ENCODE peak calls at places on chromosome 12, in four cellular contexts. K is K562, V is HCT116, E is HepG2. W is an unnamed sample.

GRCh38 chr12:53044052-53044581 is 5.7 kb upstream of the TNS2 start:
- DNase-seq in K (peak; percentile 11), V (no peak), E (peak; percentile 72), W (no peak)

GRCh38 chr12:27524839-27525238 is 833 bp downstream of the PPFIBP1 start:
- DNase-seq in K (no peak), V (no peak), E (no peak), W (no peak)

GRCh38 chr12:110931315-110931728 is 10.9 kb upstream of the MYL2 start:
- DNase-seq in K (no peak), V (no peak), E (no peak), W (no peak)

GRCh38 chr12:15522574-15523187 is 200.4 kb downstream of the PTPRO start:
- DNase-seq in K (no peak), V (peak; percentile 36), E (peak; percentile 38), W (no peak)

GRCh38 chr12:111440152-111440551 is 34.4 kb downstream of the SH2B3 start:
- DNase-seq in K (no peak), V (no peak), E (no peak), W (no peak)

GRCh38 chr12:51779876-51780275 is 68.6 kb downstream of the FIGNL2 start:
- DNase-seq in K (no peak), V (no peak), E (no peak), W (no peak)

GRCh38 chr12:109625131-109625559 is 51.6 kb downstream of the MVK start:
- DNase-seq in K (peak; percentile 30), V (peak; percentile 31), E (no peak), W (no peak)

GRCh38 chr12:85036241-85036707 is at the start of the genes LRRIQ1 and TSPAN19:
- DNase-seq in K (no peak), V (peak; percentile 70), E (peak; percentile 54), W (peak; percentile 39)

GRCh38 chr12:104465379-104465778 is 8.6 kb downstream of the CHST11 start:
- DNase-seq in K (no peak), V (no peak), E (no peak), W (no peak)

GRCh38 chr12:53223391-53224267 is 8.4 kb downstream of the RARG start:
- DNase-seq in K (peak; percentile 42), V (no peak), E (no peak), W (no peak)

GRCh38 chr12:91432079-91432478 is 249.5 kb upstream of the DCN start:
- DNase-seq in K (no peak), V (no peak), E (no peak), W (no peak)

GRCh38 chr12:103397536-103397935 is 98.2 kb downstream of the C12orf42 start:
- DNase-seq in K (no peak), V (no peak), E (no peak), W (no peak)

GRCh38 chr12:76764856-76765255 is 941 bp downstream of the ZDHHC17 start:
- DNase-seq in K (no peak), V (no peak), E (peak; percentile 4), W (no peak)

DNA sequence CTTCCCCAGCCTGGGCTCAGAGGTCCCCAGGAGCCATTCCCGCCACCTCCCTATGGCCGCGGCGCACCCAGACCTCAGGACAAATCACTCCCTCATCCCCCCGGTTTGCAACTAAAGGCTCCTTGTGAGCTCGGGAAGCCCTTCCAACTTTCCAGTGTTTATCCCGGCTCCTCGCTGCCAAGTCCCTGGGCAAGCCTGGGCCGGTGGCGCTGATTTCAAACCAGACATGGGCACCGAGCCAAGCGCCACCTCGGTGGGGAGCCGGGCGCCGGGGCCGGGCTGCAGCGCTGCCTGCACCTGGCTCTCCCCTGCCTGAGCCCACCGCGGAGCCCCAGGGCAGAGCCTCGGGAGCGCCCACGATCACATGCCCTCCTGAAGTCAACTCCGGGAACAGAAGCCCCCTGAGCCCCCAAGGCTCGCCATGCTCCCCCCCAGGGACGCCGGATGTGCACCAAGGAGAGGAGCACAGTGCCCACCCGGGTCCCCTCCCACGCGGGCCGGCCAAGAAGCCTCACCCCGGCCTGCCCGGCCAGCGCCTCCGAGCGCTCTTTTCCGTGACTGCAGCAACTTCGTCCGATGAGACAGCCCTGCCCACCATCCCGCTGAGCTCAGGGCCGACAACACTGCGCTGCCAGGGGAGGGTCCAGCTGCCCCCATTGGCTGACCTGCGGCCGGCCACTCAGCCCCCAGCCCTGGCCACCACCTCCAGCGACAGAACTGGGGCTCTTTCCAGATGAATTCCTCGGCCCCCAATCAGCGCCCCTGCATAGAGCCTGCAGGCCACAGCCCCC is 50.0 kb downstream of the NCOR2 start:
- DNase-seq in K (no peak), V (no peak), E (no peak), W (no peak)
- TF ChIP-seq TCF7L2 in K (no peak), V (no peak), E (no peak), W (no peak)

GRCh38 chr12:82412246-82412645 is 53.9 kb downstream of the METTL25 start:
- DNase-seq in K (no peak), V (no peak), E (no peak), W (no peak)
- TF ChIP-seq TCF7L2 in K (no peak), V (no peak), E (no peak), W (no peak)

DNA sequence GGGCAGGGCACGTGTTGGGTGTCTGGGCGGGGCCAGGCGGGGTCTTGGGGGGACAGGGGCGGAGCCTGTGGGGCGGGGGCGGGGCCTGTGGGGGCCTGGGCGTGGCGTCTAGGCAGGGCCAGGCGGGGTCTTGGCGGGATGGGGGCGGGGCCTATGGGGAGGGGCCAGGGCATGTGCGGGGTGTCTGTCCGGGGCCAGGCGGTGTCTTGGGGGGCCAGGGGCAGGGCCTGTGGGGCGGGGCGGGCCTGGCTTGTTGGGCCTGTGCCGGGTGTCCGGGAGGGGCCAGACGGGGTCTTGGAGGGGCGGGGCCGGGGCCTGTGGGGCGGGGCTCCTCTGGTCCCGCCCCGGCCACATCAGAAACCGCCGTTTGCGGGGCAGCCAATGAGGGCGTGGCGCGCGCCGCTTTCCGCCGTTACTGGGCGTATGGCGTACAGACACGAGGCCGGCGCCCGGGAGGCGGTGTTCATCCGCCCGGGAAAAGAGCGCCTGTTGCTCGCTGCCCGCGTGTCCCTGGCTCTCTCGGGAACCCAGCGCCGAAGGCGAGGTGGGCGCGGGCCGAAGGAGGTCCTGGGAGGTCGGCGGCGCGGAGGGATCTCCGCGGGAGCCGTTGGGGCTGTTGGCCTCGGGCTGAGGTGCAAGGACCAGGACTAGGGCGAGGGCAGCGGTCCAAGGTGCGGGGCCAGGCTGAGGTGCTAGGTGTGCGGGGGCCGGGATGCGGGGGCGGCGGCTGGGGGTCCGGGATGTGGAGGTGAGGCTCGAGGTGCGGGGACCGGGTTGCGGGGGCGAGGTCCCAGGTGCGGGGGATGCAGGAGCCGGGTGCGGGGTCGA is at the start of gene PIWIL1:
- DNase-seq in K (peak; percentile 28), V (no peak), E (no peak), W (no peak)
- TF ChIP-seq TCF7L2 in K (no peak), V (no peak), E (no peak), W (no peak)

GRCh38 chr12:64362721-64363305 is 27.7 kb downstream of the C12orf56 start:
- DNase-seq in K (no peak), V (no peak), E (no peak), W (no peak)
- TF ChIP-seq TCF7L2 in K (no peak), V (no peak), E (no peak), W (no peak)

DNA sequence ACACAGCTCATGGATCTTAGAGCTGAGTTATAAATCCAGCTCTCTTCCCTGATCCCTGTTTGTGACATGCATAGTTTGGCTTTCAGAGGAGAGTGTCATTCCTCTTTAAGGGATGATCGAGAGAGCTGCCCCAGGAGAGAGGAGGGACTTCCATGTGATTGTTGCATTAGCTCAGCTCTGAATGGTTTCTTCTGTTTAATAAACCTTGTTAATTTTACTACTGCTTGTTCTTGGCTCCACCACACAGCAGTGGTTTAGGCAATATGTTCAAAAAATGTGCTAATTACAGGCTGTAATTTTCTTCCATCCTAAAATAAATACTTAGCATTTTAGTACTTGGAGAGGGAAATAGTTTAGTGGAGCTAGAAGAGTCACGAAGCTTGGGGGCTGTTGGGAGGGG is 152.5 kb downstream of the C12orf75 start:
- DNase-seq in K (no peak), V (no peak), E (no peak), W (no peak)
- TF ChIP-seq TCF7L2 in K (no peak), V (no peak), E (no peak), W (no peak)

GRCh38 chr12:132160671-132161045 is 16.4 kb downstream of the NOC4L start:
- DNase-seq in K (no peak), V (no peak), E (no peak), W (no peak)

GRCh38 chr12:132160016-132160415 is 15.8 kb downstream of the NOC4L start:
- DNase-seq in K (no peak), V (no peak), E (no peak), W (no peak)

GRCh38 chr12:132161796-132162507 is 17.7 kb downstream of the NOC4L start:
- DNase-seq in K (no peak), V (no peak), E (no peak), W (no peak)

GRCh38 chr12:132162508-132163031 is 18.3 kb downstream of the NOC4L start:
- DNase-seq in K (no peak), V (no peak), E (no peak), W (no peak)

DNA sequence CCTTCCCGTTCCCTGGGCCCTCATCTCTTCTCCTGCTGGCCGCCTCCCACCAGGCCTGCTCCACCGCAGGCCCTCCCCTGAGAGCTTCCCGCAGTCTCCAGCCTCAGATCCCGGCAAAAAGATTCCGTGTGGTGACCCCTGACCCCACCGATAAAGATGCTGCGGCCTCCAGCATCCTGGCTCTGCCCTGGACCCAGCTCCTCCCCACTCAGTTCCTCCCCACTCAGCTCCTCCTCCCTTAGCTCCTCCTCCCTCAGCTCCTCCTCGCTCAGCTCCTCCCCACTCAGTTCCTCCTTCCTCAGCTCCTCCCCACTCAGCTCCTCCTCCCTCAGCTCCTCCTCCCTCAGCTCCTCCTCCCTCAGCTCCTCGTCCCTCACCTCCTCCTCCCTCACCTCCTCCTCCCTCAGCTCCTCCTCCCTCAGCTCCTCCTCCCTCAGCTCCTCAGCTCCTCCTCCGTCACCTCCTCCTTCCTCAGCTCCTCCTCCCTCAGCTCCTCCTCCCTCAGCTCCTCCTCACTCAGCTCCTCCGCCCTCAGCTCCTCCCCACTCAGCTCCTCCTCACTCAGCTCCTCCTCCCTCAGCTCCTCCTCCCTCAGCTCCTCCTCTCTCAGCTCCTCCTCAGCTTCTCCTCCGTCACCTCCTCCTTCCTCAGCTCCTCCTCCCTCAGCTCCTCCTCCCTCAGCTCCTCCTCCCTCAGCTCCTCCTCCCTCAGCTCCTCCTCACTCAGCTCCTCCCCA is 17.0 kb downstream of the NOC4L start:
- DNase-seq in K (no peak), V (peak; percentile 39), E (no peak), W (no peak)
- TF ChIP-seq TCF7L2 in K (no peak), V (no peak), E (no peak), W (no peak)